ENCODE peak calls at places on chromosomes 16 and 17, in eight cellular contexts. G is RWPE1; V is NCI-H1105 treated with DMSO at 0.1 percent for 48 hours; O is GF-D8; P is A172; N is stimulated activated CD4-positive, alpha-beta T cell treated with anti-CD3 and anti-CD28 coated beads, Interleukin-12 subunit alpha, Interleukin-12 subunit beta, amount 100 ng/mL, for 4 hours; Y is CD4-positive, alpha-beta T cell; X is CD8-positive, alpha-beta T cell. H is an unnamed sample.

GRCh38 chr16:3484328-3485096 is 10.8 kb downstream of the C16orf90 start:
- DNase-seq in X (no peak), N (no peak), G (no peak), O (no peak), Y (no peak), P (no peak), V (no peak), H (no peak)

GRCh38 chr16:70253291-70254094 is 1.8 kb upstream of the EXOSC6 start:
- DNase-seq in X (peak), Y (no peak), V (no peak), G (peak), P (peak), O (no peak), N (peak), H (no peak)

GRCh38 chr17:3002538-3003301 is 60.7 kb downstream of the OR1D5 start:
- DNase-seq in O (peak), N (no peak), Y (no peak), P (no peak), X (no peak), V (no peak), G (no peak), H (peak)

GRCh38 chr16:51753382-51753781 is 602.3 kb upstream of the SALL1 start:
- DNase-seq in P (no peak), Y (no peak), G (no peak), N (no peak), O (no peak), V (no peak), X (no peak), H (no peak)

GRCh38 chr16:13324861-13325260 is 423.5 kb downstream of the SHISA9 start:
- DNase-seq in Y (no peak), N (no peak), O (no peak), G (no peak), P (no peak), X (no peak), V (no peak), H (no peak)

GRCh38 chr17:37219876-37220608 is 155.7 kb upstream of the C17orf78 start:
- DNase-seq in Y (no peak), V (no peak), X (no peak), P (no peak), G (no peak), N (no peak), O (no peak), H (no peak)

GRCh38 chr16:3825103-3825502 is 55.4 kb downstream of the CREBBP start:
- DNase-seq in N (no peak), V (no peak), P (peak), G (no peak), X (no peak), Y (no peak), O (no peak), H (no peak)

GRCh38 chr17:80774146-80774545 is 217.5 kb upstream of the CHMP6 start:
- DNase-seq in O (no peak), P (no peak), V (no peak), X (no peak), G (no peak), Y (no peak), N (no peak), H (no peak)

GRCh38 chr17:73119631-73120030 is 27.1 kb upstream of the SLC39A11 start:
- DNase-seq in N (no peak), Y (no peak), G (no peak), V (no peak), O (no peak), P (peak), X (no peak), H (no peak)

GRCh38 chr16:10729649-10730048 is 14.0 kb upstream of the NUBP1 start:
- DNase-seq in X (no peak), N (no peak), V (no peak), O (no peak), G (peak), Y (no peak), P (peak), H (no peak)

GRCh38 chr16:397736-398332 is 835 bp downstream of the NME4 start:
- DNase-seq in P (no peak), O (peak), G (peak), Y (no peak), V (no peak), N (no peak), X (peak), H (no peak)

GRCh38 chr16:17211797-17212196 is 259.0 kb downstream of the XYLT1 start:
- DNase-seq in V (peak), Y (peak), G (no peak), P (no peak), X (peak), O (no peak), N (peak), H (no peak)

GRCh38 chr17:12034538-12034937 is 13.9 kb downstream of the MAP2K4 start:
- DNase-seq in O (no peak), Y (no peak), V (no peak), X (no peak), P (no peak), G (no peak), N (no peak), H (no peak)

GRCh38 chr17:48637323-48638260 is 11.4 kb upstream of the HOXB9 start:
- DNase-seq in G (peak), O (no peak), N (no peak), X (no peak), Y (no peak), P (peak), V (no peak), H (no peak)

GRCh38 chr16:24610421-24610765 is 71.0 kb downstream of the RBBP6 start:
- DNase-seq in O (no peak), V (peak), P (no peak), G (no peak), X (no peak), Y (no peak), N (no peak), H (no peak)

GRCh38 chr16:72876221-72876620 is 171.7 kb downstream of the ZFHX3 start:
- DNase-seq in P (peak), G (no peak), O (peak), Y (no peak), X (no peak), V (no peak), N (no peak), H (no peak)

GRCh38 chr17:17511971-17512858 is 16.0 kb upstream of the RASD1 start:
- DNase-seq in Y (no peak), V (no peak), N (no peak), G (peak), O (no peak), P (peak), X (no peak), H (no peak)

GRCh38 chr16:20339744-20340143 is 12.4 kb upstream of the GP2 start:
- DNase-seq in G (no peak), P (no peak), V (no peak), N (no peak), O (no peak), X (no peak), Y (no peak), H (no peak)

GRCh38 chr16:4846901-4847773 is at the start of the genes GLYR1 and UBN1:
- DNase-seq in V (peak), P (peak), G (peak), X (peak), Y (peak), O (peak), N (peak), H (peak)

GRCh38 chr16:89325861-89326471 is 108.5 kb downstream of the ZNF778 start:
- DNase-seq in G (no peak), V (no peak), O (peak), X (no peak), N (no peak), P (peak), Y (no peak), H (no peak)

GRCh38 chr17:79707931-79708891 is 22.5 kb upstream of the ENPP7 start:
- DNase-seq in N (peak), V (peak), P (peak), O (no peak), X (peak), Y (peak), G (peak), H (peak)

GRCh38 chr16:27726621-27727275 is 176.8 kb downstream of the KATNIP start:
- DNase-seq in V (no peak), P (peak), Y (no peak), X (no peak), G (no peak), O (no peak), N (no peak), H (no peak)

GRCh38 chr17:2083613-2084128 is 28.8 kb downstream of the HIC1 start:
- DNase-seq in N (no peak), Y (no peak), X (no peak), O (peak), V (no peak), G (no peak), P (no peak), H (no peak)

GRCh38 chr16:974001-974601 is 3.3 kb upstream of the LMF1 start:
- DNase-seq in G (no peak), V (no peak), O (no peak), X (no peak), Y (no peak), N (no peak), P (no peak), H (no peak)